ENCODE peak calls at places on chromosomes 7 and 10, in seven cellular contexts. Q is Calu3; K is GM10248; J is bronchial epithelial cell; F is CD4-positive, alpha-beta T cell; B is fibroblast of villous mesenchyme; L is astrocyte of the spinal cord. D is an unnamed sample.

GRCh38 chr7:26200113-26200443 is 468 bp downstream of the HNRNPA2B1 start:
- DNase-seq in F (peak; percentile 70), K (peak; percentile 43), L (peak; percentile 56), B (peak; percentile 55), J (no peak), Q (peak; percentile 78), D (peak; percentile 57)

GRCh38 chr10:121662531-121662930 is 64.3 kb upstream of the FGFR2 start:
- DNase-seq in L (no peak), Q (no peak), K (no peak), B (no peak), F (no peak), J (no peak), D (no peak)

GRCh38 chr7:108211382-108212201 is 81.4 kb upstream of the LAMB4 start:
- DNase-seq in K (no peak), F (no peak), L (peak; percentile 48), B (peak; percentile 46), Q (peak; percentile 66), J (peak; percentile 73), D (no peak)

GRCh38 chr10:11881477-11882417 is 58.6 kb downstream of the PROSER2 start:
- DNase-seq in L (no peak), F (no peak), Q (peak; percentile 64), J (peak; percentile 96), K (no peak), B (no peak), D (no peak)

GRCh38 chr10:130550952-130551674 is 414.9 kb downstream of the GLRX3 start:
- DNase-seq in Q (no peak), K (no peak), F (no peak), J (no peak), L (no peak), B (no peak), D (no peak)

GRCh38 chr10:49083256-49083655 is 32.1 kb downstream of the VSTM4 start:
- DNase-seq in L (peak; percentile 13), J (no peak), F (no peak), B (no peak), Q (no peak), K (no peak), D (no peak)

GRCh38 chr7:111532625-111533024 is 29.7 kb downstream of the IMMP2L start:
- DNase-seq in B (peak; percentile 4), K (no peak), F (no peak), Q (no peak), L (no peak), J (no peak), D (no peak)

GRCh38 chr10:6498771-6499170 is 81.3 kb downstream of the PRKCQ start:
- DNase-seq in B (no peak), L (no peak), Q (no peak), J (peak; percentile 70), F (peak; percentile 24), K (no peak), D (no peak)

GRCh38 chr7:74174606-74175082 is 488 bp downstream of the EIF4H start:
- DNase-seq in L (peak; percentile 45), Q (peak; percentile 20), F (peak; percentile 2), J (peak; percentile 37), B (peak; percentile 75), K (peak; percentile 38), D (no peak)

GRCh38 chr10:109931153-109931552 is 7.8 kb upstream of the XPNPEP1 start:
- DNase-seq in F (no peak), Q (no peak), J (no peak), K (no peak), B (no peak), L (no peak), D (no peak)

GRCh38 chr10:30349967-30350735 is 1.1 kb upstream of the MTPAP start:
- DNase-seq in Q (no peak), K (no peak), L (no peak), F (no peak), J (no peak), B (no peak), D (no peak)

GRCh38 chr7:130332259-130333053 is 12.2 kb upstream of the CPA5 start:
- DNase-seq in F (no peak), L (no peak), K (no peak), Q (no peak), B (peak; percentile 23), J (peak; percentile 24), D (no peak)

GRCh38 chr7:46152671-46153070 is 231.6 kb upstream of the IGFBP3 start:
- DNase-seq in L (no peak), J (no peak), B (no peak), F (no peak), K (no peak), Q (peak; percentile 32), D (no peak)
- TF ChIP-seq CTCF in L (no peak), J (no peak), B (no peak), F (no peak), K (no peak), Q (no peak), D (no peak)

DNA sequence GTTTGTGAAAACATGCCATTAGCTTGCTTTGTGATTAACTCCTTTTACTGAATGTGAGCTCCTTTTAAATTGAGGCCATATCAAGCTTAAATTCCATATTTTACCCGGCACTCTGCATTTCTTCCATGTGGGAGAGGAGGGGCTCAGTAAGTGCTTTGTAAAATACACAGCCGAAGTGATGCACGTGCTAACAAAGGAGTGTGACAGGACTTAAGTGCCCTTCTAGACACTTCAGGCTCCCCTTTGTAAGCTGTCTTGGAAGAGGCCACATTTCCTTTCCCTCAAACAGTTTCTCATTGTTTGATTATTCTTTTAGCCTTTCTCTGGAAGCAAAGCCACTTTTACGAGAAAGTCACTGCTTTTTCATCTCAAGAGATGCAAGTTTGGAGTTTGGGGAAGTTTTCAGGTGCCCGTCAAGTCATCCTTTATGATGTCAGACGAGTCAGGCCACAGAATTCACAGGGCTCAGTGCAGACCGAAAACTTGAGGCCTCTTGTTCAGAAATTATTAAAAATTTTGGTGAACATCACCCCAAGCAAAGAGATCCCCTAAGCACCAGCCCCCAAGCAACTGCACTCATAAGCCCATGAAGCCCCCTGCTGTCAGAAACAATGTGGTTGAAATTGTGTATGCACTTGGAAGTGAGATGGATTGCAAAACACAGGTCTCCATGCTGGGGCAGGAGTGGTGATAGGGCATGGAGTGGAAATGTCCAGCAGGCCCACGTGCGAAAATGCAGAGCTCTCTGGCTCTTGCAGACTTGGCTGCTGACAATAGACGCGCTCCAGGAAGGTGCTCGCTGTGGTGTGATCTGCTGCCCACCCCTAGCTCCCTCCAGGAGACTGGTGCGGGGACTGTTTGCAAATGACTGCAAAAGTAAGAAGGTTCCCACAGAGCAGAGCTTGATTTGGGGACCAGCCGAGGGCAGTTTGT is 11.5 kb downstream of the IKZF1 start:
- DNase-seq in B (no peak), Q (no peak), F (no peak), J (no peak), L (no peak), K (no peak), D (no peak)
- TF ChIP-seq CTCF in B (no peak), Q (no peak), F (no peak), J (no peak), L (no peak), K (no peak), D (no peak)

GRCh38 chr10:76040107-76040829 is 608.8 kb downstream of the LRMDA start:
- DNase-seq in F (no peak), K (no peak), Q (no peak), L (no peak), B (no peak), J (no peak), D (no peak)
- TF ChIP-seq CTCF in F (no peak), K (no peak), Q (peak; percentile 21), L (peak; percentile 29), B (peak; percentile 30), J (no peak), D (no peak)

DNA sequence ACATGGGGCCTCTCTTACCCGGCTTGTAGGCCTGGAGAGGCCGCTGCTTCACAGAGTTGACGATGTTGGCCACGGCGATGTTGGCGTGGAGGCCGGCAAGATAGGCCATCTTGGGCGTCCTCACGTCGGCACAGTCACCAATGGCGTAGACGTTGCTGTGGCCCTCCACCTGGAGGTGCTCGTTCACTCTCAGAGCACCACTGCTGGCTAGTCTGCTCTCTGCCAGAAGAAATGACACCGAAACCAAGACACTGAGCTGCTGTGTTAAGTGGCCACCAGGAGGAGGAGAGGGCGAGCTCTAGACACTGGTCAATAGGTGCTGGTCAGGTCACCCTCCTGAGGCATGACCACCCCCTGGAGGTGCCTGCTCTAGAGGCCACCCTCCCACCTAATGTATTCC is 17.7 kb downstream of the AIFM2 start:
- DNase-seq in K (no peak), Q (no peak), B (no peak), F (no peak), J (no peak), L (no peak), D (no peak)
- TF ChIP-seq CTCF in K (no peak), Q (no peak), B (no peak), F (no peak), J (no peak), L (no peak), D (no peak)

DNA sequence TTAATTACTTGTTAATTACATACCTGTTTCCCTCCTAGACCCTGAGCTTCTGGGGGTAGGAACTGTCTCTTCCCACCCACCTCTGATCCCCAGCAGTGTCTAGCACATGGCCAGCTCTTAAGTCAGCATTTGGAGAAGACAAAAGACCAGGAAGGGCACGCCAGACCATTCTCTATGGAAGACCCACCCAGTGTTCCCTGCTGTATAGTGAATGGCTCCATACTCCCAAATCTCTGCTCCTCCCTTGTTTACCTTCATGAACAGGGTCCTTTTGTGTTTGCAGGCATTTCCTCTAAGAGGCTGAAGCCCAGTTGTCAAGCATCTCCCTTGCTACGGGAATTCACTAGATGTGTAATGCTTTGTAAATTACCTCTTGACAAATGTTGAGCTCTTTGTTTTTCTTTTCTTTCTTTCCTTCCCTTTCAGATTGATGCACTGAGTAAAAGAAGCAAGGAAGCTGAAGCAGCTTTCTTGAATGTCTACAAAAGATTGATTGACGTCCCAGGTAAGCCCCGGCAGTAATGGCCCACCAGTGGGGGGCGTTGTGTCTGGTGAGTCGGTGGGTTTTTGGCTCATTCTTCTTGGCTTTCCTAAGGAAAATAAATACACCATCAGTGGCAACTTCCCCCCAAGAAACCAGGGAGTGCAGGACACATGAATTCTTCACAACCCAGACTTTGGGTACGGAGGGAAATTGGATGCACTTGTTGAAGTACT is 216.6 kb upstream of the SH2B2 start:
- DNase-seq in J (no peak), K (no peak), B (no peak), Q (no peak), F (no peak), L (no peak), D (no peak)
- TF ChIP-seq CTCF in J (no peak), K (no peak), B (no peak), Q (no peak), F (no peak), L (no peak), D (no peak)